ENCODE peak calls at places on chromosome 4, in six cellular contexts. Z is GM12878, C is HepG2, S is K562, H is SK-N-SH, M is H1. W is an unnamed sample.

GRCh38 chr4:52234539-52235174 is 183.6 kb downstream of the SPATA18 start:
- DNase-seq in Z (no peak), C (peak; percentile 50), S (no peak), H (peak; percentile 38), M (no peak), W (peak; percentile 28)

GRCh38 chr4:83231620-83232056 is 53.0 kb downstream of the COQ2 start:
- DNase-seq in Z (peak; percentile 88), C (peak; percentile 60), S (no peak), H (no peak), M (no peak), W (no peak)

GRCh38 chr4:158860856-158861255 is 92.0 kb downstream of the FNIP2 start:
- DNase-seq in Z (peak; percentile 50), C (no peak), S (no peak), H (no peak), M (no peak), W (no peak)

GRCh38 chr4:103996059-103996458 is 276.3 kb upstream of the TACR3 start:
- DNase-seq in Z (no peak), C (no peak), S (no peak), H (no peak), M (no peak), W (no peak)

GRCh38 chr4:26763649-26764048 is 97.0 kb upstream of the STIM2 start:
- DNase-seq in Z (no peak), C (no peak), S (no peak), H (no peak), M (no peak), W (no peak)

GRCh38 chr4:134518574-134519217 is 317.1 kb upstream of the PABPC4L start:
- DNase-seq in Z (no peak), C (no peak), S (no peak), H (no peak), M (no peak), W (no peak)

GRCh38 chr4:138290803-138291202 is 48.7 kb upstream of the SLC7A11 start:
- DNase-seq in Z (no peak), C (no peak), S (no peak), H (no peak), M (no peak), W (no peak)

GRCh38 chr4:185702147-185702663 is 109.8 kb downstream of the SORBS2 start:
- DNase-seq in Z (no peak), C (no peak), S (no peak), H (no peak), M (no peak), W (no peak)

GRCh38 chr4:79514637-79515320 is 106.8 kb upstream of the GK2 start:
- DNase-seq in Z (no peak), C (no peak), S (no peak), H (no peak), M (no peak), W (no peak)

GRCh38 chr4:108053281-108053701 is 63.6 kb downstream of the HADH start:
- DNase-seq in Z (no peak), C (no peak), S (no peak), H (no peak), M (no peak), W (no peak)

GRCh38 chr4:87092389-87093141 is 127.9 kb downstream of the KLHL8 start:
- DNase-seq in Z (no peak), C (peak; percentile 62), S (peak; percentile 48), H (peak; percentile 40), M (no peak), W (peak; percentile 74)
- TF ChIP-seq EP300 in Z (no peak), C (no peak), S (peak; percentile 37), H (no peak), M (no peak), W (no peak)

DNA sequence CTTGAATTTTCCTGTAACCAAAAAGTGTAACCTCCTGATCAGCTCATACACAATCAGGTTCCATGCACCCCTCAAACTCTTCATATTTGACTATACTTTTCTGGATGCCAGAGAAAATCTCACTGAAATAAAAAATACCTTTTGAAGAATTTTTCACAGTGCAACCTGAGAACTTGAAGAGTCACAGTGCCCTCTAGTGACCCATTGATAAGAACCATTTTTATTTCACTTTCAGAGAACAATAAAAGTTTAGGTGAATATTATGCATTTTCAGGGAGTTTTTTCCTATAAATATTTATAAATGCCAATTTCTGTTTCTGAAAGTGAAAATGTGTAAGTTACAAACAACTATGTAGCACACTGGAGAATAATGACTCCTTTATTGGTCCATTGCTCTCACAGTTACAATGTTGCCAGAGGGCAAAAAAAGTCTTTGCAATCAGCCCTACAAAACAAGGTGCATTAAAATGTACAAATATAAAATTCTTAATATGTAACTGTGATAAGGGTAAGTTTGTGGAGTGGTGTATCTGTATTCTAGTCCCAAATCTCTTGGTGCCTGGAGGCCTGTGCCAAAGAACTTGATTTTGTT is 153.6 kb upstream of the INTU start:
- DNase-seq in Z (no peak), C (peak; percentile 5), S (peak; percentile 12), H (peak; percentile 9), M (no peak), W (peak; percentile 0)
- TF ChIP-seq RAD21 in Z (peak; percentile 61), C (no peak), S (peak; percentile 61), H (peak; percentile 74), M (peak; percentile 70), W (peak; percentile 74)

DNA sequence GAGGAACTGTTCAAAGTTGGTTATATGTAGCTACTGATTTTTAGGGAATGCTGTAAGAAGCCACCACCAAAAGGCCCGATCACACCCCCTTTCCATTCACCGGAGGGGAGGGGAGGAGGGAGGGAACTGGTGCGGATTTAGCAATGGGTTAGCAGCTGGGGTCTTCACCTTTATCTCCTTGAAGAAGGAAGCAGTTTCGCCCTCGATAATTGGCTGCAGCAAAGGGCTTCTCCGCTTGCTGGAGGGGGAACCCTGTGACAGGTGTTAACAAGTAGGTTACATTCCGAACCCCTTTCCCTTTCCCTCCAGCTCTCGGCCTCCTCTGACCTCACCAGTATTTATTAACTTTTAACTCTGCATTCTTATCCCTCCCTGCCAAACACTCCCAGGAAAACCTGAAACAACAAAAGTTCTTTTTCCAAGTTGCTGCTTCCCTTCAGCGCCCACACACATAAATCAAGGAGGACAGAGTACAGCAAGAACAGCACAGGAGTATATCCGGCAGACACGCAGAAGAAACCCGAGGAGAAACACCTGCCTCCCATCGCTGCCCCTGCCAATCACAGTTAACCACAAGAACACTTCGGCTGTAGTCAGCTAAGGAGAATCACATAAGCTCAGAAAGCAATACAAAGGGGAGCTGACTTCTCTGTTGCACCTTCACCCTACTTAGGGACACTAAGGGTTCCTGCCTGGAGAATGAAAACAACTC is 39.8 kb upstream of the NAP1L5 start:
- DNase-seq in Z (peak; percentile 13), C (no peak), S (no peak), H (no peak), M (no peak), W (no peak)
- TF ChIP-seq EP300 in Z (no peak), C (no peak), S (no peak), H (no peak), M (no peak), W (no peak)

GRCh38 chr4:36420111-36420679 is 138.8 kb downstream of the DTHD1 start:
- DNase-seq in Z (no peak), C (no peak), S (no peak), H (no peak), M (no peak), W (no peak)
- TF ChIP-seq RAD21 in Z (no peak), C (no peak), S (no peak), H (no peak), M (peak; percentile 54), W (no peak)

GRCh38 chr4:832536-832935 is 6.6 kb upstream of the CPLX1 start:
- DNase-seq in Z (no peak), C (no peak), S (no peak), H (no peak), M (no peak), W (no peak)
- TF ChIP-seq EP300 in Z (no peak), C (no peak), S (no peak), H (no peak), M (no peak), W (no peak)

GRCh38 chr4:140094701-140095420 is 59.1 kb downstream of the MAML3 start:
- DNase-seq in Z (no peak), C (no peak), S (no peak), H (peak; percentile 65), M (peak; percentile 59), W (peak; percentile 83)

GRCh38 chr4:140090215-140090731 is 63.7 kb downstream of the MAML3 start:
- DNase-seq in Z (no peak), C (peak; percentile 16), S (no peak), H (no peak), M (no peak), W (peak; percentile 84)

GRCh38 chr4:140091305-140091704 is 62.7 kb downstream of the MAML3 start:
- DNase-seq in Z (no peak), C (no peak), S (no peak), H (no peak), M (no peak), W (no peak)

GRCh38 chr4:140089216-140089615 is 64.8 kb downstream of the MAML3 start:
- DNase-seq in Z (no peak), C (no peak), S (no peak), H (no peak), M (no peak), W (no peak)

DNA sequence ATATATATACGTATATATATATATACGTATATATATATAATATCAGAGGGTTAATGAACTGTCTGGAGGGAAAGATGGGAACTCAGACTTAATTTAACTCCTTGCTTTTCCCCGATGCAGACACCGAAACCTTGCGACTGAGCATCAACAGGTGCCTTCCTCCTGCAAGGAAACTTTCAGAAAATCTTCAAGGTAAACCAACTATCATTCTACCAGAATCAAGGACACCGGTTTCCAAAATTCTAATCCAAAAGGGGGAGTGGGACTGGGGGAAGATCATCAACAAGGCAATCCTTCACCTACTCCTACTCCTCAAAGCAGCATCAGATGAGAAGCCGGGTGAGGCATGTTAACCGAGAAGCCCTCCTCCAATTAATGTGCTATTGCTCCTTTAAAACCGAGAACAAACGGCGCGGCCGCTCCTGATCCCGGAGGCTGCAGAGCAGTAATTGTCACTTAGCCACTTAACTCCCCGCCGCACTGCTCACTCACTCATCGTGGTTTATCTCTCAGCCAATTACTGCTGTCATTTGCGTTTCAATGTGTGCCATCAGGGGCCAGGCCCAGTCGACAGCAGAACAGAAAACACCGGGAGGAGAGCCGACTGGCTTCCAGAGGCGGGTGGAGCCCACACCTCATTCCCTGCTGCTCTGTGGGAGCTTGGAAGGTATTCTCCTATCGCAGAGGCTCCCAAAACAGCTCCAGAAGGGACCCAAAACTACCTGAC is 61.7 kb downstream of the MAML3 start:
- DNase-seq in Z (no peak), C (no peak), S (no peak), H (peak; percentile 74), M (peak; percentile 72), W (peak; percentile 53)
- TF ChIP-seq RAD21 in Z (no peak), C (no peak), S (no peak), H (peak; percentile 51), M (peak; percentile 8), W (no peak)

W was measured in A549.